ENCODE peak calls at places on chromosomes 11 and 22, in eight cellular contexts. Z, B, K, O, M, R, J and A are unnamed samples. For H3K4me1, the result is how much of the 10 kb centered on the place peaks cover.

GRCh38 chr11:116927163-116927772 is 89.8 kb upstream of the APOA1 start:
- DNase-seq in Z (no peak), B (peak), K (no peak), O (no peak), M (no peak), R (no peak), J (peak), A (no peak)

GRCh38 chr22:43783777-43784176 is 28.3 kb downstream of the EFCAB6 start:
- DNase-seq in Z (no peak), B (no peak), K (peak), O (no peak), M (no peak), R (no peak), J (no peak), A (no peak)

GRCh38 chr11:25037431-25037830 is 540.6 kb downstream of the LUZP2 start:
- DNase-seq in Z (no peak), B (no peak), K (no peak), O (no peak), M (no peak), R (no peak), J (no peak), A (no peak)

GRCh38 chr11:133718238-133718637 is 127.1 kb downstream of the SPATA19 start:
- DNase-seq in Z (no peak), B (no peak), K (no peak), O (no peak), M (no peak), R (no peak), J (no peak), A (no peak)

GRCh38 chr11:19220903-19221682 is 19.3 kb upstream of the CSRP3 start:
- DNase-seq in Z (peak), B (no peak), K (no peak), O (no peak), M (no peak), R (no peak), J (peak), A (no peak)

GRCh38 chr11:10050561-10050960 is 243.5 kb downstream of the SBF2 start:
- DNase-seq in Z (peak), B (no peak), K (peak), O (no peak), M (no peak), R (no peak), J (no peak), A (no peak)

GRCh38 chr11:71301046-71301857 is 48.9 kb upstream of the SHANK2 start:
- DNase-seq in Z (no peak), B (no peak), K (no peak), O (peak), M (no peak), R (no peak), J (no peak), A (no peak)

GRCh38 chr22:25182131-25183110 is 17.2 kb upstream of the CRYBB3 start:
- DNase-seq in Z (no peak), B (no peak), K (no peak), O (no peak), M (no peak), R (no peak), J (no peak), A (no peak)

GRCh38 chr11:84947970-84948600 is 679.1 kb downstream of the DLG2 start:
- DNase-seq in Z (peak), B (no peak), K (no peak), O (no peak), M (no peak), R (no peak), J (no peak), A (no peak)

GRCh38 chr11:8301622-8302021 is 37.9 kb upstream of the LMO1 start:
- DNase-seq in Z (no peak), B (no peak), K (no peak), O (no peak), M (no peak), R (no peak), J (no peak), A (no peak)

GRCh38 chr11:101444164-101444563 is 139.6 kb downstream of the TRPC6 start:
- DNase-seq in Z (no peak), B (no peak), K (no peak), O (no peak), M (no peak), R (no peak), J (peak), A (no peak)

GRCh38 chr22:40204331-40205116 is 26.8 kb downstream of the TNRC6B start:
- DNase-seq in Z (peak), B (no peak), K (no peak), O (no peak), M (no peak), R (peak), J (peak), A (peak)

GRCh38 chr11:35815556-35816315 is 128.1 kb upstream of the LDLRAD3 start:
- DNase-seq in Z (peak), B (no peak), K (no peak), O (peak), M (no peak), R (peak), J (peak), A (peak)

GRCh38 chr22:38305481-38306448 is 11.5 kb downstream of the CSNK1E start:
- DNase-seq in Z (peak), B (no peak), K (no peak), O (no peak), M (no peak), R (no peak), J (peak), A (no peak)

GRCh38 chr22:16989915-16990314 is 18.1 kb downstream of the GAB4 start:
- DNase-seq in Z (no peak), B (no peak), K (no peak), O (no peak), M (no peak), R (no peak), J (no peak), A (no peak)

GRCh38 chr11:134571301-134571700 is 159.3 kb upstream of the B3GAT1 start:
- DNase-seq in Z (no peak), B (no peak), K (no peak), O (no peak), M (no peak), R (no peak), J (no peak), A (no peak)

GRCh38 chr11:73164803-73165542 is 22.9 kb upstream of the FCHSD2 start:
- DNase-seq in Z (no peak), B (no peak), K (no peak), O (no peak), M (no peak), R (no peak), J (no peak), A (no peak)

GRCh38 chr22:20952544-20953341 is 14.3 kb upstream of the AIFM3 start:
- DNase-seq in Z (no peak), B (no peak), K (no peak), O (no peak), M (peak), R (no peak), J (peak), A (no peak)

GRCh38 chr11:62882428-62882742 is 1.7 kb downstream of the SLC3A2 start:
- DNase-seq in Z (no peak), B (no peak), K (no peak), O (no peak), M (no peak), R (no peak), J (no peak), A (no peak)

GRCh38 chr11:69984457-69985261 is 93.5 kb upstream of the ANO1 start:
- DNase-seq in Z (peak), B (no peak), K (no peak), O (no peak), M (no peak), R (no peak), J (no peak), A (no peak)

GRCh38 chr22:37329239-37330140 is 47.2 kb downstream of the CYTH4 start:
- DNase-seq in Z (peak), B (no peak), K (peak), O (no peak), M (no peak), R (no peak), J (no peak), A (no peak)

GRCh38 chr11:94635072-94635471 is 67.9 kb downstream of the PIWIL4 start:
- DNase-seq in Z (no peak), B (no peak), K (peak), O (no peak), M (no peak), R (no peak), J (no peak), A (no peak)

GRCh38 chr22:22168190-22168940 is 76.2 kb upstream of the VPREB1 start:
- DNase-seq in Z (peak), B (no peak), K (peak), O (no peak), M (no peak), R (no peak), J (peak), A (no peak)

GRCh38 chr11:133945087-133945974 is 11.4 kb downstream of the IGSF9B start:
- DNase-seq in Z (peak), B (peak), K (no peak), O (peak), M (no peak), R (peak), J (no peak), A (no peak)

GRCh38 chr11:40360206-40360798 is 1099.2 kb downstream of the LRRC4C start:
- DNase-seq in Z (no peak), B (no peak), K (no peak), O (no peak), M (no peak), R (no peak), J (no peak), A (no peak)

GRCh38 chr11:86938900-86939880 is 16.0 kb downstream of the FZD4 start:
- DNase-seq in Z (no peak), B (no peak), K (peak), O (no peak), M (no peak), R (no peak), J (peak), A (no peak)

GRCh38 chr11:61446211-61446651 is 16.3 kb downstream of the SDHAF2 start:
- DNase-seq in Z (peak), B (peak), K (peak), O (peak), M (peak), R (peak), J (peak), A (peak)

GRCh38 chr22:27420186-27420816 is 381.3 kb downstream of the MN1 start:
- DNase-seq in Z (peak), B (no peak), K (no peak), O (no peak), M (no peak), R (no peak), J (no peak), A (no peak)

GRCh38 chr11:810040-810567 is 337 bp downstream of the RPLP2 start:
- DNase-seq in Z (no peak), B (no peak), K (no peak), O (no peak), M (no peak), R (no peak), J (no peak), A (no peak)

GRCh38 chr11:46529086-46529905 is 64.5 kb downstream of the AMBRA1 start:
- DNase-seq in Z (peak), B (peak), K (peak), O (peak), M (peak), R (peak), J (peak), A (peak)

GRCh38 chr11:80860632-80861031 is 1419.8 kb upstream of the TENM4 start:
- DNase-seq in Z (peak), B (no peak), K (no peak), O (no peak), M (no peak), R (no peak), J (no peak), A (no peak)

GRCh38 chr11:72598901-72599300 is 75.3 kb downstream of the PDE2A start:
- DNase-seq in Z (peak), B (no peak), K (peak), O (peak), M (peak), R (no peak), J (peak), A (no peak)

GRCh38 chr11:46373787-46374740 is 7.4 kb upstream of the MDK start:
- DNase-seq in Z (no peak), B (no peak), K (no peak), O (no peak), M (no peak), R (no peak), J (no peak), A (no peak)

GRCh38 chr11:28874706-28875105 is 766.5 kb downstream of the METTL15 start:
- DNase-seq in Z (no peak), B (no peak), K (no peak), O (no peak), M (no peak), R (no peak), J (no peak), A (no peak)

GRCh38 chr11:64844330-64845124 is at the start of gene CDC42BPG:
- DNase-seq in Z (peak), B (peak), K (peak), O (peak), M (peak), R (no peak), J (peak), A (peak)

GRCh38 chr11:85854212-85854556 is 999 bp upstream of the CCDC83 start:
- DNase-seq in Z (no peak), B (no peak), K (no peak), O (no peak), M (no peak), R (no peak), J (no peak), A (no peak)

GRCh38 chr11:132972565-132972964 is 559.7 kb downstream of the OPCML start:
- DNase-seq in Z (no peak), B (no peak), K (no peak), O (no peak), M (no peak), R (no peak), J (no peak), A (no peak)

GRCh38 chr11:14644396-14645246 is 1.0 kb downstream of the PDE3B start:
- DNase-seq in Z (peak), B (peak), K (peak), O (no peak), M (peak), R (no peak), J (peak), A (peak)
- H3K4me3 ChIP-seq in Z (peak), B (peak), K (peak), O (peak), M (peak), R (peak), J (peak), A (peak)

GRCh38 chr11:12693075-12693473 is 18.9 kb downstream of the TEAD1 start:
- DNase-seq in Z (peak), B (no peak), K (peak), O (peak), M (no peak), R (peak), J (no peak), A (no peak)
- H3K4me1 ChIP-seq in Z (half or more), B (under half), K (half or more), O (under half), M (under half), R (under half), J (half or more), A (half or more)

GRCh38 chr11:110075822-110076208 is 17.4 kb upstream of the ZC3H12C start:
- DNase-seq in Z (no peak), B (no peak), K (no peak), O (no peak), M (no peak), R (no peak), J (no peak), A (no peak)
- H3K4me3 ChIP-seq in Z (no peak), B (no peak), K (no peak), O (no peak), M (no peak), R (no peak), J (no peak), A (no peak)

GRCh38 chr11:68012044-68012842 is 2.1 kb downstream of the ALDH3B1 start:
- DNase-seq in Z (no peak), B (no peak), K (peak), O (no peak), M (no peak), R (no peak), J (no peak), A (no peak)
- H3K4me1 ChIP-seq in Z (under half), B (under half), K (half or more), O (under half), M (under half), R (under half), J (half or more), A (half or more)

GRCh38 chr22:30089655-30089974 is 9.4 kb downstream of the HORMAD2 start:
- DNase-seq in Z (no peak), B (no peak), K (no peak), O (no peak), M (no peak), R (no peak), J (no peak), A (no peak)

GRCh38 chr22:30087611-30088010 is 7.3 kb downstream of the HORMAD2 start:
- DNase-seq in Z (no peak), B (no peak), K (no peak), O (no peak), M (no peak), R (no peak), J (no peak), A (no peak)

GRCh38 chr22:30088468-30088867 is 8.2 kb downstream of the HORMAD2 start:
- DNase-seq in Z (no peak), B (no peak), K (no peak), O (no peak), M (no peak), R (no peak), J (no peak), A (no peak)

GRCh38 chr22:30080805-30081204 is 541 bp downstream of the HORMAD2 start:
- DNase-seq in Z (no peak), B (no peak), K (no peak), O (no peak), M (peak), R (no peak), J (no peak), A (no peak)

GRCh38 chr22:30086496-30086895 is 6.2 kb downstream of the HORMAD2 start:
- DNase-seq in Z (no peak), B (no peak), K (no peak), O (no peak), M (no peak), R (no peak), J (no peak), A (no peak)
- H3K4me3 ChIP-seq in Z (no peak), B (no peak), K (no peak), O (no peak), M (no peak), R (no peak), J (no peak), A (no peak)